ENCODE peak calls at places on chromosomes 11 and 22, in five cellular contexts. Z is endothelial cell; Y is progenitor cell of endocrine pancreas; R is activated T-cell treated with anti-CD3 and anti-CD28 coated beads for 24 hours; K is activated CD8-positive, alpha-beta memory T cell treated with anti-CD3 and anti-CD28 coated beads, Interleukin-2, amount 50 U/mL, for 4 hours. T is an unnamed sample.

GRCh38 chr11:3853935-3854659 is 1.4 kb upstream of the STIM1 start:
- DNase-seq in Z (no peak), Y (no peak), R (peak), K (peak), T (no peak)

GRCh38 chr11:117087446-117087845 is 10.8 kb downstream of the SIK3 start:
- DNase-seq in Z (no peak), Y (no peak), R (no peak), K (no peak), T (no peak)

GRCh38 chr11:2275334-2276279 is 5.2 kb upstream of the ASCL2 start:
- DNase-seq in Z (peak), Y (no peak), R (no peak), K (no peak), T (no peak)

GRCh38 chr22:20238567-20239062 is 29.5 kb downstream of the RTN4R start:
- DNase-seq in Z (peak), Y (peak), R (peak), K (peak), T (peak)

GRCh38 chr22:49179886-49180682 is 647.6 kb downstream of the BRD1 start:
- DNase-seq in Z (no peak), Y (no peak), R (no peak), K (no peak), T (no peak)

GRCh38 chr22:38866024-38866398 is 6.0 kb downstream of the CBX6 start:
- DNase-seq in Z (no peak), Y (no peak), R (no peak), K (no peak), T (no peak)

GRCh38 chr22:23787600-23787896 is 782 bp downstream of the SMARCB1 start:
- DNase-seq in Z (no peak), Y (no peak), R (no peak), K (no peak), T (no peak)

GRCh38 chr11:129592191-129592590 is 216.5 kb downstream of the BARX2 start:
- DNase-seq in Z (no peak), Y (no peak), R (no peak), K (no peak), T (no peak)

GRCh38 chr11:12674936-12675696 is 895 bp downstream of the TEAD1 start:
- DNase-seq in Z (peak), Y (peak), R (no peak), K (no peak), T (peak)

GRCh38 chr22:29801153-29801552 is 34.0 kb downstream of the UQCR10 start:
- DNase-seq in Z (no peak), Y (no peak), R (no peak), K (no peak), T (no peak)

GRCh38 chr11:114563077-114563476 is 3.4 kb upstream of the NXPE1 start:
- DNase-seq in Z (no peak), Y (no peak), R (no peak), K (no peak), T (no peak)